ENCODE peak calls at places on chromosomes 16 and 17, in five cellular contexts. I is endothelial cell of umbilical vein, Z is Peyer's patch, C is pancreas, O is psoas muscle. N is an unnamed sample. For H3K4me1, the result is how much of the 10 kb centered on the place peaks cover.

GRCh38 chr17:56175299-56175935 is 22.1 kb downstream of the ANKFN1 start:
- DNase-seq in Z (no peak), I (no peak), C (no peak), O (no peak), N (no peak)

GRCh38 chr17:27549251-27549919 is 81.6 kb upstream of the LGALS9 start:
- DNase-seq in O (no peak), C (peak), Z (no peak), I (no peak), N (no peak)

GRCh38 chr16:83113317-83113716 is 486.5 kb downstream of the CDH13 start:
- DNase-seq in Z (no peak), I (peak), C (no peak), O (no peak), N (no peak)

GRCh38 chr17:4072487-4073157 is 70.2 kb downstream of the ZZEF1 start:
- DNase-seq in Z (no peak), C (no peak), I (peak), O (no peak), N (no peak)

GRCh38 chr16:50202926-50203624 is 50.0 kb downstream of the TENT4B start:
- DNase-seq in Z (no peak), I (peak), O (no peak), C (no peak), N (no peak)

GRCh38 chr17:1539811-1540210 is 22.8 kb downstream of the PITPNA start:
- DNase-seq in O (no peak), Z (no peak), C (no peak), I (no peak), N (no peak)

GRCh38 chr17:51191895-51192294 is 25.7 kb downstream of the NME2 start:
- DNase-seq in Z (no peak), I (no peak), C (no peak), O (no peak), N (no peak)

GRCh38 chr16:23869052-23869451 is 33.3 kb downstream of the PRKCB start:
- DNase-seq in Z (no peak), I (no peak), C (no peak), O (no peak), N (no peak)

GRCh38 chr17:40177275-40177874 is at the start of gene RAPGEFL1:
- DNase-seq in C (peak), I (peak), Z (peak), O (peak), N (peak)

GRCh38 chr17:31678431-31678830 is 180.6 kb downstream of the COPRS start:
- DNase-seq in I (no peak), O (peak), Z (no peak), C (no peak), N (no peak)

GRCh38 chr17:29549169-29549935 is 17.5 kb downstream of the ABHD15 start:
- DNase-seq in Z (no peak), I (no peak), C (no peak), O (no peak), N (no peak)

GRCh38 chr17:444879-445454 is 92.4 kb upstream of the RPH3AL start:
- DNase-seq in O (no peak), Z (no peak), C (no peak), I (no peak), N (no peak)

GRCh38 chr17:63378411-63379076 is 67.6 kb downstream of the CYB561 start:
- DNase-seq in Z (no peak), C (no peak), I (no peak), O (no peak), N (no peak)

GRCh38 chr17:64061157-64061898 is 40.9 kb upstream of the ICAM2 start:
- DNase-seq in C (no peak), O (no peak), Z (no peak), I (peak), N (no peak)

GRCh38 chr17:2075336-2076056 is 20.6 kb downstream of the HIC1 start:
- DNase-seq in O (peak), C (no peak), I (no peak), Z (peak), N (no peak)

GRCh38 chr17:11641521-11642275 is 43.4 kb downstream of the DNAH9 start:
- DNase-seq in I (no peak), O (no peak), Z (no peak), C (no peak), N (no peak)

GRCh38 chr17:44565866-44566443 is 8.7 kb downstream of the FZD2 start:
- DNase-seq in Z (no peak), C (no peak), I (no peak), O (no peak), N (no peak)

GRCh38 chr16:19871721-19872120 is 12.9 kb downstream of the GPRC5B start:
- DNase-seq in Z (no peak), C (no peak), O (no peak), I (no peak), N (no peak)

DNA sequence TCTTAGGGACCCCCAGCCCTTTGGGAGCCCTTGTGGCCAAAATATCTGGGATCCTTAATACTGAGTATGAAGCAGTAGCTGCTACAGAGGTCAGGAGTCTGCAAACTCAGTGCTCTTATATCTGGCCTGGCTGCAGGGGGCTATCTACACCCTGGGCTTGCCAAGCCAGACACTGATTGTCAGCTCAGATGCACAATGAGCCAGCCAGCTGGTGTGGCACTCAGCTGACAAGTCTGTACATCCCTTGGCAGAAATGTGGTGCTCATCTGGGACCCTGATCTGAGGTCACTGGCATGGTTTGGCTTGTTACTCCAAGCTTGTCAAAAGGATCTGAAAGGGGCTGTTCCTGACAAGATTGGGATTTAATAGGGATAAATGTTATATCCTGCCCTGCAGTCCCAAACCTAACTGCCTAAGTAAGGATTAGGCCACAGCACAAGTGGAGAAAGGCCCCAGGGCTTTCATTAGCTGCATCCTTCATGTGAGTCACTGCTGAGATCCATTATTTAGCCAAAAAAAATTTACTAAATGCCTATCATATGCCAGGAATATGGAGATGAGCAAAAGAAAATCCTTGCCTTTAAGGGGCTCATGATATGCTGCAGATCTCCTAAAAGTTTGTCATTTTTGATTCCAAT is 6.2 kb downstream of the SLC6A2 start:
- DNase-seq in C (no peak), O (no peak), I (no peak), Z (no peak), N (no peak)
- H3K4me1 ChIP-seq in C (under half), O (under half), I (under half), Z (under half), N (under half)

DNA sequence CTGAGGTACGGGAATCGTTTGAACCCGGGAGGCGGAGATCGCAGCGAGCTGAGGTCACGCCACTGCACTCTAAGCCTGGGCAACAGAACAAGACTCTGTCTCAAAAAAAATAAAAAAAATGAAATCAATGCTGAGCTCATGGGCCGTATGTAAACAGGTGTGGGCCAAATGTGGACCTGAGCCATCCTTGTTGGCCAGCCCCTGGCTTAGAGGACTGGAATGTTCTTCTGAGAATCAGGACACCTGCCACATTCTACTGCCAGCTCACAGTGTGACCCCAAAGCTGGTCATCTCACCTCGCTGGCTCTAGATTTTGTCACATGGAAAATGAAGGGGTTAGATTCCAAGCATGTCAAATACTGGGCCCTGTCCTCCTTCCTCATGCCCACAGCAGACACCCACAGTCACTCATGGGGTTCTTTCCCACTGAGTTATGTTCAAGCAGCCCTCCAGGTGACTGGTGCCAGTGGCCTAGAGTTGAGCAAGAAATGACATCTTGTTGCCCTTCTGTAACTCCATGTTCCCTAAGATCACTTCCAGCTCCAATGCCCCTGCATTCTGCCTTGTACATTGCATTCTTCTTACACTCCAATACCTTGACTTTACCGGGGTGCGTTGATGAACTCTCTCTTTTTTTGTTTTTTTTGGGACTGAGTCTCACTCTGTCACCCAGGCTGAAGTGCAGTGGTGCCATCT is 110.6 kb downstream of the ABCC1 start:
- DNase-seq in O (peak), Z (no peak), I (no peak), C (peak), N (peak)
- H3K4me1 ChIP-seq in O (under half), Z (under half), I (under half), C (under half), N (under half)

DNA sequence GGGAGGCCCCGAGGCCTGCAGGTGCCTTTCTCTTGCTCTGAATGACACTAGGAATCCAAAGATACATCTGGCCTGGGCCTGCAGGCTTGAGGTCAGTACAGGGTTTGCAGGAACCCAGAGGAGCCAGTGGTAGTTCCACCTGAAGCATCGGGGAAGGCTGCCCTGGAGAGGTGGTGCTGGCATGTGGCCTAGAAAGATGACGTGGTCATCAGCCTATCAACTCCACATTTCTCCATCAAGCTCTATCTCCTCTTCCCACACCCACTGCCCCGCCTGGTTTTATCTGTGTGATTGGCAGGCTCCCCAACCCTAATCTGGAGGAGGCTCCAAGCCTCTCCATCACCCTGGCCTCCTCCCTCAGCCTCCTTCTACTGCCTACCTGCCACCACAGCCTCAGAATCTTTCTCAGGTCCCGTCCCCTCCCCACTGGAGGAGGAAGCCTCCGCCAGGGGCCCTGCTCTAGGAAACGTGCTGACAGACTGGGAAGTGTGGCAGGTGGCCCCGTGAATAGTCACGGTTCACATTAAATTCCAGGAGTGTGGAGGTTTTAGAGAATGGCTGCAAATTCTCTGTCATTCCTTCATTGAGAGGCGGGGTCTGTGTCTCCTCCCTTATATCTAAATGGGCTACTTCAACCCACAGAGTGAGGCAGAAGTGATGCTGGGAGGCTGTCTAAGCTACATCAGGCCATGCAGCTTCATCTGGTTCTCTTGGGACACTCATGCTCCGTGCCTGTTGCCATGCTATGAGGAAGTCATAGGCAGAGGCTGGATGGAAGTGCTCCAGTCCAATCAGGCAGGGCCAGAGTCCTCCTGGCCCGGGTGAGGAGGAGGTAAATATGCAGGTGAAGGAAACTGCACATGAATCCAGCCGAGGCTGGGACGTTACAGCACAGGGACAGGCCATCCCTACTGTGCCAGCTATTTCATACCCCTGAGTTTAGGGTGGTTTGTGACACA is 11.4 kb upstream of the MAP2K3 start:
- DNase-seq in C (no peak), O (peak), I (no peak), Z (no peak), N (no peak)
- H3K4me1 ChIP-seq in C (under half), O (under half), I (under half), Z (under half), N (under half)

DNA sequence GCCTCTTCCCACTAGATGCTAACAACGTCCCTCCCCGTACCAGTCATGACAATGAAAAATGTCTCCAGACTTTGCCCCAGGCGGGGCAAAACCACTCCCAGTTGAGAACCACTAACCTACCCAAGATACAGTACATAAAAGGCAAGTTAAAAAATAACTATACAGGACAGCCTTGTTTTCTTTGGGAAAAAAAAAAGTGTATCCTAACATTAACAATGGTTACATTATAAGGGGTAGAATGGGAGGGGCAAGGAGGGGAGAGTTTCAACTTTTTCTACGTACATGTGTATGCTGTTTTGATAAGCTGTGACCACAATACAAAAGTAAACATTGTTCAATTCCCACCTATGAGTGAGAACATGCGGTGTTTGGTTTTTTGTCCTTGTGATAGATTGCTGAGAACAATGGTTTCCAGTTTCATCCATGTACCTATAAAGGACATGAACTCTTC is 94.9 kb downstream of the TOX3 start:
- DNase-seq in Z (peak), C (no peak), I (no peak), O (no peak), N (no peak)
- H3K4me1 ChIP-seq in Z (under half), C (under half), I (under half), O (under half), N (under half)

DNA sequence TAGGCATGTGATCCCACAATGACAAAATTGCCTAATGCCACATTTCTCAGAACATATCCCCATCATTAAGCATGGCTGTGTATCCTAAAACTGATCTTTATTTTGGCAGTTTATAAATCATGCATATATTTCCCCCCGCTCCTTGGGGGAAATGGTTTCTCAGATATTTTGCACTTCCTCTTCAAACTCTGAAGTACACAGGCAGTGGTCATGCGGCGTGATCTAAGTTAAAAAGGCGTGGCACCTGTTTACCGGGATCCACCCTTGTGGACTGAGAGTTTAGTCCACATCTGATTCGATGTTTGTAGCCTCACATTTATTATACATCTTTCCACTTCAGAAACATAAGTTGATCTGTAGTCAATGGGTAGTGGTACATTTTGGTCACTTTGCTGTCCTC is 51.4 kb downstream of the USP10 start:
- DNase-seq in Z (no peak), O (no peak), C (no peak), I (no peak), N (no peak)
- H3K4me1 ChIP-seq in Z (under half), O (under half), C (under half), I (under half), N (under half)

GRCh38 chr16:28019218-28019617 is 44.3 kb downstream of the GSG1L start:
- DNase-seq in Z (no peak), I (no peak), C (no peak), O (no peak), N (no peak)
- H3K4me1 ChIP-seq in Z (under half), I (under half), C (under half), O (under half), N (under half)

GRCh38 chr17:50065056-50065455 is 9.1 kb downstream of the ITGA3 start:
- DNase-seq in O (no peak), I (no peak), Z (no peak), C (no peak), N (no peak)
- H3K4me1 ChIP-seq in O (half or more), I (under half), Z (under half), C (under half), N (under half)

DNA sequence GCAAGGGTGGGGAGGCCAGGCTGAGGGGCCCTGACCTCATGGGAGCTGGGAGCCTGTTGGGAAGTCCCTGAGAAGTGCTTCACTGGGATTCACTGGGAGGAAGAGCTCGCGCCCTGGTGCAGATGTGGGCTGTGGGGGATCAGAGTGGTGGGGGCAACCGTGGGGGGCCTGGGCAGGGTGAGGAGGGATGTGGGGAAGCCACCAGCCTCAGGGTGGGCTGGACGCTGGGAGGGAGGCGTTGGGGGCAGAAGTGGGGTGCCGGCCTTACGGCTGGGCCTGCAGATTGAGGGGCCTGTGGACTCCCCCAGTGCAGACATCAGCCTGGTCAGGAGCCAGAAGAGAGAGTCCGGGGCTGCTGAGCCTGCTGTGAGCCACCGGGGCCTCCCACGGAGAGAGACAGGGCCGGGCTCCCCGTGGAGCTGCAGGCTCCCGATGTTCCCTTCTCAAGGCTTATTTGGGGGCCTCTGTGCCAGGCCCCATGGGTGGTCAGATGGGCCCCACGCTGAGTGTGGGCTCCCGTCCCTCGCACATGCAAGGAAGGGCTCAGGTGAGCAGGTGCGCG is 7.8 kb downstream of the DPEP1 start:
- DNase-seq in I (no peak), O (no peak), C (no peak), Z (no peak), N (no peak)
- H3K4me1 ChIP-seq in I (under half), O (under half), C (under half), Z (under half), N (under half)